ENCODE peak calls at places on chromosome 11, in seven cellular contexts. One of them, this sample, is unnamed.

GRCh38 chr11:111846063-111846462 is 25.3 kb downstream of the ALG9 start:
- DNase-seq in stomach: no peak
- DNase-seq in body of pancreas: no peak
- DNase-seq in breast epithelium: no peak
- DNase-seq in GM12878: no peak
- DNase-seq in Peyer's patch: no peak
- DNase-seq in IMR-90: peak; percentile 87
- DNase-seq in this sample: no peak

GRCh38 chr11:108666373-108666772 is 1.5 kb downstream of the DDX10 start:
- DNase-seq in stomach: no peak
- DNase-seq in body of pancreas: no peak
- DNase-seq in breast epithelium: no peak
- DNase-seq in GM12878: no peak
- DNase-seq in Peyer's patch: no peak
- DNase-seq in IMR-90: no peak
- DNase-seq in this sample: no peak

GRCh38 chr11:83284501-83285051 is 1.6 kb downstream of the CCDC90B start:
- DNase-seq in stomach: no peak
- DNase-seq in body of pancreas: no peak
- DNase-seq in breast epithelium: no peak
- DNase-seq in GM12878: no peak
- DNase-seq in Peyer's patch: no peak
- DNase-seq in IMR-90: no peak
- DNase-seq in this sample: no peak

GRCh38 chr11:117930668-117931330 is 1.6 kb upstream of the TMPRSS13 start:
- DNase-seq in stomach: no peak
- DNase-seq in body of pancreas: no peak
- DNase-seq in breast epithelium: no peak
- DNase-seq in GM12878: no peak
- DNase-seq in Peyer's patch: no peak
- DNase-seq in IMR-90: no peak
- DNase-seq in this sample: no peak

GRCh38 chr11:123438191-123438627 is 8.1 kb downstream of the GRAMD1B start:
- DNase-seq in stomach: no peak
- DNase-seq in body of pancreas: no peak
- DNase-seq in breast epithelium: no peak
- DNase-seq in GM12878: no peak
- DNase-seq in Peyer's patch: no peak
- DNase-seq in IMR-90: peak; percentile 17
- DNase-seq in this sample: no peak

GRCh38 chr11:123197711-123198110 is 2.7 kb upstream of the CLMP start:
- DNase-seq in stomach: no peak
- DNase-seq in body of pancreas: no peak
- DNase-seq in breast epithelium: peak; percentile 66
- DNase-seq in GM12878: no peak
- DNase-seq in Peyer's patch: no peak
- DNase-seq in IMR-90: peak; percentile 97
- DNase-seq in this sample: no peak

GRCh38 chr11:56331861-56332491 is 13.9 kb upstream of the OR8K1 start:
- DNase-seq in stomach: no peak
- DNase-seq in body of pancreas: no peak
- DNase-seq in breast epithelium: no peak
- DNase-seq in GM12878: no peak
- DNase-seq in Peyer's patch: no peak
- DNase-seq in IMR-90: no peak
- DNase-seq in this sample: no peak

GRCh38 chr11:27254744-27255446 is 108.1 kb downstream of the CCDC34 start:
- DNase-seq in stomach: no peak
- DNase-seq in body of pancreas: no peak
- DNase-seq in breast epithelium: no peak
- DNase-seq in GM12878: no peak
- DNase-seq in Peyer's patch: no peak
- DNase-seq in IMR-90: peak; percentile 54
- DNase-seq in this sample: no peak

GRCh38 chr11:76462317-76462716 is 17.5 kb downstream of the EMSY start:
- DNase-seq in stomach: no peak
- DNase-seq in body of pancreas: no peak
- DNase-seq in breast epithelium: no peak
- DNase-seq in GM12878: no peak
- DNase-seq in Peyer's patch: no peak
- DNase-seq in IMR-90: peak; percentile 35
- DNase-seq in this sample: no peak

GRCh38 chr11:84398017-84398626 is 1112.0 kb upstream of the CCDC90B start:
- DNase-seq in stomach: no peak
- DNase-seq in body of pancreas: peak; percentile 38
- DNase-seq in breast epithelium: no peak
- DNase-seq in GM12878: no peak
- DNase-seq in Peyer's patch: no peak
- DNase-seq in IMR-90: peak; percentile 1
- DNase-seq in this sample: no peak

GRCh38 chr11:89491141-89491690 is at the start of gene NOX4:
- DNase-seq in stomach: peak; percentile 30
- DNase-seq in body of pancreas: peak; percentile 22
- DNase-seq in breast epithelium: no peak
- DNase-seq in GM12878: no peak
- DNase-seq in Peyer's patch: no peak
- DNase-seq in IMR-90: peak; percentile 48
- DNase-seq in this sample: peak; percentile 39

GRCh38 chr11:36594316-36594989 is at the start of gene IFTAP:
- DNase-seq in stomach: peak; percentile 42
- DNase-seq in body of pancreas: peak; percentile 72
- DNase-seq in breast epithelium: peak; percentile 40
- DNase-seq in GM12878: no peak
- DNase-seq in Peyer's patch: no peak
- DNase-seq in IMR-90: peak; percentile 92
- DNase-seq in this sample: peak; percentile 64

GRCh38 chr11:123103326-123103980 is 41.5 kb upstream of the HSPA8 start:
- DNase-seq in stomach: no peak
- DNase-seq in body of pancreas: peak; percentile 46
- DNase-seq in breast epithelium: peak; percentile 51
- DNase-seq in GM12878: no peak
- DNase-seq in Peyer's patch: no peak
- DNase-seq in IMR-90: peak; percentile 75
- DNase-seq in this sample: peak; percentile 66

GRCh38 chr11:29989181-29989580 is 27.6 kb downstream of the KCNA4 start:
- DNase-seq in stomach: no peak
- DNase-seq in body of pancreas: no peak
- DNase-seq in breast epithelium: no peak
- DNase-seq in GM12878: no peak
- DNase-seq in Peyer's patch: no peak
- DNase-seq in IMR-90: no peak
- DNase-seq in this sample: no peak

GRCh38 chr11:128448487-128448886 is 138.9 kb downstream of the ETS1 start:
- DNase-seq in stomach: peak; percentile 76
- DNase-seq in body of pancreas: peak; percentile 86
- DNase-seq in breast epithelium: peak; percentile 76
- DNase-seq in GM12878: no peak
- DNase-seq in Peyer's patch: no peak
- DNase-seq in IMR-90: peak; percentile 87
- DNase-seq in this sample: no peak

GRCh38 chr11:96228472-96228871 is 114.5 kb downstream of the MAML2 start:
- DNase-seq in stomach: peak; percentile 43
- DNase-seq in body of pancreas: peak; percentile 48
- DNase-seq in breast epithelium: peak; percentile 88
- DNase-seq in GM12878: no peak
- DNase-seq in Peyer's patch: no peak
- DNase-seq in IMR-90: peak; percentile 96
- DNase-seq in this sample: peak; percentile 67

GRCh38 chr11:121711900-121712424 is 259.2 kb upstream of the SORL1-AS1 start:
- DNase-seq in stomach: no peak
- DNase-seq in body of pancreas: no peak
- DNase-seq in breast epithelium: no peak
- DNase-seq in GM12878: no peak
- DNase-seq in Peyer's patch: no peak
- DNase-seq in IMR-90: peak; percentile 39
- DNase-seq in this sample: peak; percentile 31

GRCh38 chr11:104897891-104898684 is at the start of gene CASP12:
- DNase-seq in stomach: no peak
- DNase-seq in body of pancreas: peak; percentile 10
- DNase-seq in breast epithelium: no peak
- DNase-seq in GM12878: no peak
- DNase-seq in Peyer's patch: no peak
- DNase-seq in IMR-90: peak; percentile 32
- DNase-seq in this sample: peak; percentile 16

GRCh38 chr11:59185412-59185811 is 13.5 kb downstream of the DTX4 start:
- DNase-seq in stomach: no peak
- DNase-seq in body of pancreas: no peak
- DNase-seq in breast epithelium: no peak
- DNase-seq in GM12878: no peak
- DNase-seq in Peyer's patch: no peak
- DNase-seq in IMR-90: no peak
- DNase-seq in this sample: no peak

GRCh38 chr11:59181746-59182456 is 10.0 kb downstream of the DTX4 start:
- DNase-seq in stomach: no peak
- DNase-seq in body of pancreas: no peak
- DNase-seq in breast epithelium: no peak
- DNase-seq in GM12878: no peak
- DNase-seq in Peyer's patch: no peak
- DNase-seq in IMR-90: no peak
- DNase-seq in this sample: no peak

GRCh38 chr11:59182457-59183151 is 10.7 kb downstream of the DTX4 start:
- DNase-seq in stomach: peak; percentile 44
- DNase-seq in body of pancreas: peak; percentile 60
- DNase-seq in breast epithelium: no peak
- DNase-seq in GM12878: no peak
- DNase-seq in Peyer's patch: peak; percentile 58
- DNase-seq in IMR-90: no peak
- DNase-seq in this sample: no peak

GRCh38 chr11:59184876-59185275 is 12.9 kb downstream of the DTX4 start:
- DNase-seq in stomach: no peak
- DNase-seq in body of pancreas: no peak
- DNase-seq in breast epithelium: no peak
- DNase-seq in GM12878: no peak
- DNase-seq in Peyer's patch: no peak
- DNase-seq in IMR-90: no peak
- DNase-seq in this sample: no peak

DNA sequence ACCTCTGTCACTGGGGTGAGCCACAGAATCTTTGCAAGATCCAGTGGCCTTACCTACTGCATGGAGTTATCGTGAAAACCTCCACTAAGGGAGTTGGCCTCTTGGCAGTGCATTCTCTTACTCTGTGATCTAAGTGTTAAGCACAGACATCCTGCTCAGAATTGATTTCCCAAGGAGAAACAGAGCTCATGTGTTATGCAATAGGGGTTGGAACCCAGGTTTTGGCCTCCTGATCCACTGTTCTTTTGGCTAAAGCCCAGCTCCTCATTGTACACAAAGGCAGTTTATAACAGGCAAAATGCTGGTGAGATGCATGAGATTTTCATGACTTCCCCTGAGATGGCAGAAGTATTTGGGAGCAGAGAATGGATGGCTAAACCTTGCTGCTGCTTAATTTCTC is 11.8 kb downstream of the DTX4 start:
- DNase-seq in stomach: no peak
- DNase-seq in body of pancreas: no peak
- DNase-seq in breast epithelium: no peak
- DNase-seq in GM12878: no peak
- DNase-seq in Peyer's patch: no peak
- DNase-seq in IMR-90: no peak
- DNase-seq in this sample: peak; percentile 54
- H3K4me1 ChIP-seq in stomach: peaks cover 60% of the 10 kb centered on the region
- H3K4me1 ChIP-seq in body of pancreas: peaks cover 51% of the 10 kb centered on the region
- H3K4me1 ChIP-seq in breast epithelium: no peaks in the 10 kb centered on the region
- H3K4me1 ChIP-seq in GM12878: peaks cover 5% of the 10 kb centered on the region
- H3K4me1 ChIP-seq in Peyer's patch: no peaks in the 10 kb centered on the region
- H3K4me1 ChIP-seq in IMR-90: peaks cover 20% of the 10 kb centered on the region
- H3K4me1 ChIP-seq in this sample: no peaks in the 10 kb centered on the region

DNA sequence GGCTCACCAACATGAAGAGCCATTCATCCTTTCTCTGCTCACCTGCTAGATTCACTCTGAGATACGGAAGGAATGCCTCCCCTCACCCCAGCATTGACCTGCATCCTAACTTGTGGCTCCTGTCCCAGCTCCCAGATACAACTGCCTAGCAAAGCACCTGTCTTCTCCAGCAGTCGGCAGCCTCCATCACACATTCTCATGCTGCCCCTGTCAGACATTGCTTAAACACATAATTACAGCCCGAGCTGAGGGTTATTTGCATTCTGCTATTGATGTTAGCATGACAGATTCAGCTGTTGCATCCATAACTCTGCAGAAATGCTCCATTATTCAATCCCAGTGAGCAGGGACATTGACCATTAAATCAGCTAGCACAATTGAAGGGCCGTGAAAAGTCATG is 184.4 kb upstream of the NARS2 start:
- DNase-seq in stomach: no peak
- DNase-seq in body of pancreas: no peak
- DNase-seq in breast epithelium: no peak
- DNase-seq in GM12878: no peak
- DNase-seq in Peyer's patch: no peak
- DNase-seq in IMR-90: no peak
- DNase-seq in this sample: no peak
- TF ChIP-seq POLR2A in stomach: no peak
- TF ChIP-seq POLR2A in body of pancreas: no peak
- TF ChIP-seq POLR2A in breast epithelium: no peak
- TF ChIP-seq POLR2A in GM12878: no peak
- TF ChIP-seq POLR2A in Peyer's patch: no peak
- TF ChIP-seq POLR2A in IMR-90: no peak
- TF ChIP-seq POLR2A in this sample: no peak

DNA sequence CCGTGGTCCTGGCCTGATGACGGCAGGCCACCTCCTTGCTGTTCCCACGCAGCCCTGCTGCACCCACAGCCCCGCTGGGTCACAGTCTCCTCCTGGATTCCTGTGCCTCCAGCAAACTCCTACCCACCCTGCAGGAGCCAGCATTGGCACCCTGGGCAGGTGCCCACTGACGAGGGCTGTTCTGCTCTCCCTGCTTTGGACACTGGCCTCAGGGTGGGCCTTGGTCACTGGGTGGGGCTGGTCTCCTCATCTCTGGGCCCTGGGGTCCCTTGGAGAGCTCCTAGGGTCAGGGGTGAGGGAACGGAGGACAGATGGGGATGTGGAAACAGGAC is 12.7 kb downstream of the TSPAN4 start:
- DNase-seq in stomach: no peak
- DNase-seq in body of pancreas: no peak
- DNase-seq in breast epithelium: no peak
- DNase-seq in GM12878: no peak
- DNase-seq in Peyer's patch: no peak
- DNase-seq in IMR-90: no peak
- DNase-seq in this sample: no peak
- H3K4me1 ChIP-seq in stomach: peaks cover 32% of the 10 kb centered on the region
- H3K4me1 ChIP-seq in body of pancreas: peaks cover 17% of the 10 kb centered on the region
- H3K4me1 ChIP-seq in breast epithelium: peaks cover 4% of the 10 kb centered on the region
- H3K4me1 ChIP-seq in GM12878: no peaks in the 10 kb centered on the region
- H3K4me1 ChIP-seq in Peyer's patch: no peaks in the 10 kb centered on the region
- H3K4me1 ChIP-seq in IMR-90: peaks cover 20% of the 10 kb centered on the region
- H3K4me1 ChIP-seq in this sample: peaks cover 8% of the 10 kb centered on the region

DNA sequence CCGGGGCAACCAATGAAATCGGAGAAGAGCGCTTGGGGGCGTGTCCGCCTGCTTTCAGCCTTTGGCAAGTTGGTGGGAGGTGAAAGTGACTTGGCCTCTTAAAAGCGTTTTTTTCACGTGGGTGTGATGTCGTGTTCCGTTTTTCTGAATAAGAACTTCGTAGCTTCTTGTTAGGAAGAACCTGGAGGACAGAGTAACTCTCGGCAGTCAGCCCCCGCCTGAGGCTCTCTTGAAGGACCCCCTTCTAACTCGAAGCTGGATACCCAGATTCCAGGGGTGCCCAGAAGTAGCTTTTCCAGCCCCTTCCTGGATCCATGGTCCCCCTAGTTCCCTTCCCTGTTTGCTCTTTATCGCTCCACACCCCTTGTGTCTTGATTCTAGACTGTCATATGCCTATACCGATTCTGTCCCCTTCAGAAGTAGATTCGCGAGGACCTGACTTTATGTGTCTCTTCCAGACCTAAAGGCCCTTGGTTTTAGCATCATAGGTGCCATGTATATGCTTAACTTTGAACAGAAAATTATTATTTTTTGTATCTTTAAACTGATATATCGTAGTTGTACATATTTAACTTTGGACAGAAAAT is 915 bp upstream of the OSBP start:
- DNase-seq in stomach: no peak
- DNase-seq in body of pancreas: no peak
- DNase-seq in breast epithelium: no peak
- DNase-seq in GM12878: no peak
- DNase-seq in Peyer's patch: no peak
- DNase-seq in IMR-90: no peak
- DNase-seq in this sample: no peak
- TF ChIP-seq POLR2A in stomach: no peak
- TF ChIP-seq POLR2A in body of pancreas: peak; percentile 71
- TF ChIP-seq POLR2A in breast epithelium: no peak
- TF ChIP-seq POLR2A in GM12878: peak; percentile 61
- TF ChIP-seq POLR2A in Peyer's patch: no peak
- TF ChIP-seq POLR2A in IMR-90: peak; percentile 48
- TF ChIP-seq POLR2A in this sample: peak; percentile 49